ENCODE peak calls at places on chromosome 13, in seven cellular contexts. One of them, this sample, is unnamed.

GRCh38 chr13:37127706-37128241 is 22.3 kb upstream of the CSNK1A1L start:
- DNase-seq in colonic mucosa: no peak
- DNase-seq in sigmoid colon: no peak
- DNase-seq in neural crest cell: no peak
- DNase-seq in GM20000: no peak
- DNase-seq in Calu3: no peak
- DNase-seq in WTC11: no peak
- DNase-seq in this sample: peak; percentile 96

GRCh38 chr13:110301606-110302131 is 5.3 kb downstream of the COL4A1 start:
- DNase-seq in neural crest cell: no peak
- DNase-seq in WTC11: no peak
- DNase-seq in Calu3: no peak
- DNase-seq in sigmoid colon: peak; percentile 72
- DNase-seq in GM20000: no peak
- DNase-seq in colonic mucosa: no peak
- DNase-seq in this sample: peak; percentile 80

GRCh38 chr13:113652404-113653263 is 5.4 kb downstream of the ATP4B start:
- DNase-seq in colonic mucosa: no peak
- DNase-seq in Calu3: no peak
- DNase-seq in WTC11: peak; percentile 6
- DNase-seq in GM20000: no peak
- DNase-seq in neural crest cell: no peak
- DNase-seq in sigmoid colon: no peak
- DNase-seq in this sample: no peak

GRCh38 chr13:112733112-112733511 is 43.3 kb downstream of the ATP11A start:
- DNase-seq in neural crest cell: no peak
- DNase-seq in sigmoid colon: no peak
- DNase-seq in GM20000: no peak
- DNase-seq in colonic mucosa: no peak
- DNase-seq in WTC11: peak; percentile 57
- DNase-seq in Calu3: no peak
- DNase-seq in this sample: no peak

GRCh38 chr13:73059460-73060250 is 850 bp downstream of the KLF5 start:
- DNase-seq in WTC11: peak; percentile 78
- DNase-seq in sigmoid colon: peak; percentile 68
- DNase-seq in neural crest cell: peak; percentile 31
- DNase-seq in GM20000: peak; percentile 79
- DNase-seq in Calu3: no peak
- DNase-seq in colonic mucosa: peak; percentile 45
- DNase-seq in this sample: no peak

GRCh38 chr13:73945871-73946270 is 188.3 kb downstream of the KLF12 start:
- DNase-seq in sigmoid colon: peak; percentile 77
- DNase-seq in WTC11: no peak
- DNase-seq in Calu3: no peak
- DNase-seq in colonic mucosa: no peak
- DNase-seq in GM20000: no peak
- DNase-seq in neural crest cell: no peak
- DNase-seq in this sample: no peak

GRCh38 chr13:27353166-27353583 is 71.2 kb upstream of the GTF3A start:
- DNase-seq in colonic mucosa: no peak
- DNase-seq in Calu3: no peak
- DNase-seq in GM20000: peak; percentile 87
- DNase-seq in WTC11: no peak
- DNase-seq in sigmoid colon: no peak
- DNase-seq in neural crest cell: no peak
- DNase-seq in this sample: peak; percentile 46

GRCh38 chr13:36332986-36333385 is 13.2 kb downstream of the SPART start:
- DNase-seq in Calu3: no peak
- DNase-seq in neural crest cell: no peak
- DNase-seq in sigmoid colon: no peak
- DNase-seq in GM20000: no peak
- DNase-seq in WTC11: no peak
- DNase-seq in colonic mucosa: no peak
- DNase-seq in this sample: peak; percentile 39

GRCh38 chr13:83048419-83048818 is 833.9 kb downstream of the SLITRK1 start:
- DNase-seq in Calu3: no peak
- DNase-seq in neural crest cell: no peak
- DNase-seq in sigmoid colon: no peak
- DNase-seq in colonic mucosa: no peak
- DNase-seq in GM20000: no peak
- DNase-seq in WTC11: no peak
- DNase-seq in this sample: peak; percentile 49

GRCh38 chr13:80237646-80238045 is 103.3 kb downstream of the SPRY2 start:
- DNase-seq in colonic mucosa: no peak
- DNase-seq in sigmoid colon: no peak
- DNase-seq in Calu3: no peak
- DNase-seq in GM20000: no peak
- DNase-seq in WTC11: no peak
- DNase-seq in neural crest cell: no peak
- DNase-seq in this sample: peak; percentile 33

GRCh38 chr13:98004107-98004506 is 50.6 kb downstream of the IPO5 start:
- DNase-seq in GM20000: no peak
- DNase-seq in sigmoid colon: no peak
- DNase-seq in WTC11: no peak
- DNase-seq in colonic mucosa: no peak
- DNase-seq in neural crest cell: no peak
- DNase-seq in Calu3: no peak
- DNase-seq in this sample: peak; percentile 48

GRCh38 chr13:91313103-91313502 is 34.4 kb upstream of the MIR17HG start:
- DNase-seq in colonic mucosa: no peak
- DNase-seq in WTC11: no peak
- DNase-seq in neural crest cell: no peak
- DNase-seq in GM20000: peak; percentile 17
- DNase-seq in Calu3: no peak
- DNase-seq in sigmoid colon: no peak
- DNase-seq in this sample: peak; percentile 34

GRCh38 chr13:20159646-20160345 is 1.1 kb downstream of the GJA3 start:
- DNase-seq in GM20000: no peak
- DNase-seq in neural crest cell: no peak
- DNase-seq in WTC11: no peak
- DNase-seq in sigmoid colon: no peak
- DNase-seq in colonic mucosa: no peak
- DNase-seq in Calu3: no peak
- DNase-seq in this sample: peak; percentile 32

GRCh38 chr13:72774019-72774418 is 7.7 kb downstream of the DIS3 start:
- DNase-seq in Calu3: no peak
- DNase-seq in neural crest cell: no peak
- DNase-seq in colonic mucosa: no peak
- DNase-seq in sigmoid colon: no peak
- DNase-seq in GM20000: no peak
- DNase-seq in WTC11: no peak
- DNase-seq in this sample: peak; percentile 64

GRCh38 chr13:113546571-113547247 is 37.8 kb upstream of the TFDP1 start:
- DNase-seq in neural crest cell: no peak
- DNase-seq in colonic mucosa: no peak
- DNase-seq in Calu3: no peak
- DNase-seq in GM20000: no peak
- DNase-seq in WTC11: no peak
- DNase-seq in sigmoid colon: no peak
- DNase-seq in this sample: no peak

GRCh38 chr13:50940509-50940908 is 30.9 kb downstream of the RNASEH2B start:
- DNase-seq in neural crest cell: no peak
- DNase-seq in colonic mucosa: no peak
- DNase-seq in WTC11: no peak
- DNase-seq in GM20000: no peak
- DNase-seq in Calu3: no peak
- DNase-seq in sigmoid colon: no peak
- DNase-seq in this sample: no peak

GRCh38 chr13:45242070-45242469 is 41.2 kb upstream of the KCTD4 start:
- DNase-seq in sigmoid colon: no peak
- DNase-seq in colonic mucosa: no peak
- DNase-seq in Calu3: no peak
- DNase-seq in GM20000: no peak
- DNase-seq in neural crest cell: no peak
- DNase-seq in WTC11: no peak
- DNase-seq in this sample: peak; percentile 65

GRCh38 chr13:112943309-112944125 is 25.5 kb upstream of the MCF2L start:
- DNase-seq in GM20000: peak; percentile 55
- DNase-seq in neural crest cell: peak; percentile 65
- DNase-seq in colonic mucosa: peak; percentile 57
- DNase-seq in sigmoid colon: peak; percentile 71
- DNase-seq in Calu3: peak; percentile 22
- DNase-seq in WTC11: peak; percentile 65
- DNase-seq in this sample: peak; percentile 10

GRCh38 chr13:75757336-75757735 is 121.2 kb downstream of the LMO7 start:
- DNase-seq in WTC11: no peak
- DNase-seq in Calu3: no peak
- DNase-seq in sigmoid colon: no peak
- DNase-seq in neural crest cell: no peak
- DNase-seq in colonic mucosa: no peak
- DNase-seq in GM20000: no peak
- DNase-seq in this sample: no peak

GRCh38 chr13:41568143-41568989 is 111.0 kb downstream of the RGCC start:
- DNase-seq in Calu3: no peak
- DNase-seq in GM20000: no peak
- DNase-seq in neural crest cell: no peak
- DNase-seq in WTC11: no peak
- DNase-seq in sigmoid colon: no peak
- DNase-seq in colonic mucosa: no peak
- DNase-seq in this sample: no peak

GRCh38 chr13:41563501-41564001 is 106.2 kb downstream of the RGCC start:
- DNase-seq in neural crest cell: no peak
- DNase-seq in WTC11: no peak
- DNase-seq in sigmoid colon: no peak
- DNase-seq in colonic mucosa: no peak
- DNase-seq in Calu3: no peak
- DNase-seq in GM20000: no peak
- DNase-seq in this sample: peak; percentile 62

GRCh38 chr13:41565221-41565620 is 107.9 kb downstream of the RGCC start:
- DNase-seq in Calu3: no peak
- DNase-seq in colonic mucosa: no peak
- DNase-seq in sigmoid colon: no peak
- DNase-seq in GM20000: no peak
- DNase-seq in neural crest cell: no peak
- DNase-seq in WTC11: no peak
- DNase-seq in this sample: peak; percentile 85

GRCh38 chr13:41564046-41564445 is 106.7 kb downstream of the RGCC start:
- DNase-seq in WTC11: no peak
- DNase-seq in sigmoid colon: no peak
- DNase-seq in neural crest cell: no peak
- DNase-seq in GM20000: no peak
- DNase-seq in Calu3: no peak
- DNase-seq in colonic mucosa: no peak
- DNase-seq in this sample: peak; percentile 8

GRCh38 chr13:41568990-41569387 is 111.6 kb downstream of the RGCC start:
- DNase-seq in GM20000: no peak
- DNase-seq in Calu3: no peak
- DNase-seq in sigmoid colon: no peak
- DNase-seq in WTC11: no peak
- DNase-seq in colonic mucosa: no peak
- DNase-seq in neural crest cell: no peak
- DNase-seq in this sample: peak; percentile 71
- TF ChIP-seq CTCF in GM20000: no peak
- TF ChIP-seq CTCF in Calu3: no peak
- TF ChIP-seq CTCF in sigmoid colon: no peak
- TF ChIP-seq CTCF in WTC11: no peak
- TF ChIP-seq CTCF in colonic mucosa: no peak
- TF ChIP-seq CTCF in neural crest cell: no peak
- TF ChIP-seq CTCF in this sample: no peak

GRCh38 chr13:46478641-46479040 is 74.3 kb upstream of the LRCH1 start:
- DNase-seq in sigmoid colon: no peak
- DNase-seq in Calu3: no peak
- DNase-seq in colonic mucosa: no peak
- DNase-seq in neural crest cell: no peak
- DNase-seq in GM20000: no peak
- DNase-seq in WTC11: no peak
- DNase-seq in this sample: no peak

GRCh38 chr13:46479286-46479685 is 73.7 kb upstream of the LRCH1 start:
- DNase-seq in neural crest cell: no peak
- DNase-seq in WTC11: no peak
- DNase-seq in colonic mucosa: no peak
- DNase-seq in sigmoid colon: no peak
- DNase-seq in GM20000: no peak
- DNase-seq in Calu3: no peak
- DNase-seq in this sample: no peak

GRCh38 chr13:46475586-46475991 is 77.4 kb upstream of the LRCH1 start:
- DNase-seq in colonic mucosa: no peak
- DNase-seq in GM20000: no peak
- DNase-seq in Calu3: no peak
- DNase-seq in WTC11: no peak
- DNase-seq in sigmoid colon: no peak
- DNase-seq in neural crest cell: no peak
- DNase-seq in this sample: peak; percentile 42

GRCh38 chr13:46473806-46474205 is 79.2 kb upstream of the LRCH1 start:
- DNase-seq in WTC11: no peak
- DNase-seq in neural crest cell: no peak
- DNase-seq in Calu3: no peak
- DNase-seq in GM20000: no peak
- DNase-seq in sigmoid colon: no peak
- DNase-seq in colonic mucosa: no peak
- DNase-seq in this sample: no peak

DNA sequence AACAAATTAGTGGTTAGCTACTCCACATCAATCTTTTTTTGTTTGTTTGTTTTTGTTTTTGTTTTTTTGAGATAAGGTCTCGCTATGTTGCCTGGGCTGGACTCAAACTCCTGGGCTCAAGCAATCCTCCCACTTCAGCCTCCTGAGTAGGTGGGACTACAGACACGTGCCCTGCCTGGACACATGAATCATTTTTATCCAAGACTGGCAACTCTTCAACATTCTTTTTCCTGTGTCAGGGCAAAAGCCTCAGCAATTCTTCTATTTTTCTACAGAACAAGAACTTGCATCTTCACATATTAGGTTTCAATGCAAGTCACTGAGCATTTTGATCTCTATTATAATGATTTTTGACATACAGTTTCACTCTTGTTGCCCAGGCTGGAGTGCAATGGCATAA is 76.8 kb upstream of the LRCH1 start:
- DNase-seq in colonic mucosa: no peak
- DNase-seq in neural crest cell: no peak
- DNase-seq in WTC11: no peak
- DNase-seq in GM20000: no peak
- DNase-seq in sigmoid colon: no peak
- DNase-seq in Calu3: no peak
- DNase-seq in this sample: no peak
- TF ChIP-seq CTCF in colonic mucosa: no peak
- TF ChIP-seq CTCF in neural crest cell: no peak
- TF ChIP-seq CTCF in WTC11: no peak
- TF ChIP-seq CTCF in GM20000: no peak
- TF ChIP-seq CTCF in sigmoid colon: no peak
- TF ChIP-seq CTCF in Calu3: no peak
- TF ChIP-seq CTCF in this sample: no peak

GRCh38 chr13:38527140-38527539 is 159.7 kb upstream of the FREM2 start:
- DNase-seq in GM20000: no peak
- DNase-seq in neural crest cell: no peak
- DNase-seq in sigmoid colon: no peak
- DNase-seq in Calu3: no peak
- DNase-seq in WTC11: no peak
- DNase-seq in colonic mucosa: no peak
- DNase-seq in this sample: no peak

GRCh38 chr13:38535271-38535670 is 151.6 kb upstream of the FREM2 start:
- DNase-seq in sigmoid colon: no peak
- DNase-seq in GM20000: no peak
- DNase-seq in neural crest cell: no peak
- DNase-seq in WTC11: no peak
- DNase-seq in colonic mucosa: no peak
- DNase-seq in Calu3: no peak
- DNase-seq in this sample: no peak

GRCh38 chr13:38530492-38530891 is 156.4 kb upstream of the FREM2 start:
- DNase-seq in neural crest cell: no peak
- DNase-seq in GM20000: peak; percentile 8
- DNase-seq in Calu3: no peak
- DNase-seq in WTC11: no peak
- DNase-seq in colonic mucosa: no peak
- DNase-seq in sigmoid colon: no peak
- DNase-seq in this sample: peak; percentile 53
- TF ChIP-seq CTCF in neural crest cell: peak; percentile 62
- TF ChIP-seq CTCF in GM20000: peak; percentile 9
- TF ChIP-seq CTCF in Calu3: no peak
- TF ChIP-seq CTCF in WTC11: no peak
- TF ChIP-seq CTCF in colonic mucosa: no peak
- TF ChIP-seq CTCF in sigmoid colon: no peak
- TF ChIP-seq CTCF in this sample: peak; percentile 39

GRCh38 chr13:23087884-23088283 is 92.9 kb upstream of the SGCG start:
- DNase-seq in WTC11: peak; percentile 62
- DNase-seq in neural crest cell: peak; percentile 9
- DNase-seq in colonic mucosa: peak; percentile 31
- DNase-seq in GM20000: peak; percentile 34
- DNase-seq in Calu3: peak; percentile 32
- DNase-seq in sigmoid colon: no peak
- DNase-seq in this sample: peak; percentile 39
- TF ChIP-seq CTCF in WTC11: no peak
- TF ChIP-seq CTCF in neural crest cell: peak; percentile 56
- TF ChIP-seq CTCF in colonic mucosa: no peak
- TF ChIP-seq CTCF in GM20000: no peak
- TF ChIP-seq CTCF in Calu3: no peak
- TF ChIP-seq CTCF in sigmoid colon: no peak
- TF ChIP-seq CTCF in this sample: peak; percentile 72